ENCODE peak calls at places on chromosomes 3 and 15, in eight cellular contexts. L is HCT116, R is GM12878, N is HepG2, K is SK-N-SH, Z is K562, Y is HL-60, B is Panc1. V is an unnamed sample.

GRCh38 chr3:53493997-53494791 is at the start of gene CACNA1D:
- DNase-seq in L (peak; percentile 23), R (no peak), N (no peak), K (peak; percentile 89), Z (no peak), Y (no peak), B (no peak), V (peak; percentile 97)

GRCh38 chr3:159892171-159892791 is 96.4 kb upstream of the IL12A start:
- DNase-seq in L (no peak), R (no peak), N (no peak), K (no peak), Z (no peak), Y (no peak), B (no peak), V (no peak)

GRCh38 chr15:52682776-52683175 is 3.6 kb upstream of the ATOSA start:
- DNase-seq in L (no peak), R (peak; percentile 41), N (no peak), K (no peak), Z (no peak), Y (no peak), B (no peak), V (no peak)

GRCh38 chr3:69085543-69086132 is 901 bp downstream of the ARL6IP5 start:
- DNase-seq in L (no peak), R (no peak), N (no peak), K (peak; percentile 35), Z (no peak), Y (peak; percentile 51), B (no peak), V (no peak)

GRCh38 chr3:192079098-192079497 is 618.1 kb downstream of the PYDC2 start:
- DNase-seq in L (no peak), R (no peak), N (no peak), K (no peak), Z (no peak), Y (no peak), B (no peak), V (peak; percentile 21)

GRCh38 chr3:167032267-167032876 is 347.7 kb downstream of the ZBBX start:
- DNase-seq in L (peak; percentile 61), R (no peak), N (peak; percentile 57), K (peak; percentile 9), Z (no peak), Y (no peak), B (peak; percentile 12), V (peak; percentile 74)

GRCh38 chr3:35524851-35525250 is 114.5 kb upstream of the ARPP21 start:
- DNase-seq in L (no peak), R (no peak), N (peak; percentile 13), K (no peak), Z (no peak), Y (no peak), B (no peak), V (peak; percentile 36)

GRCh38 chr3:138434276-138434874 is at the start of gene ESYT3:
- DNase-seq in L (no peak), R (no peak), N (peak; percentile 73), K (peak; percentile 83), Z (no peak), Y (peak; percentile 24), B (no peak), V (peak; percentile 89)

GRCh38 chr15:73844356-73844755 is 29.0 kb upstream of the TBC1D21 start:
- DNase-seq in L (no peak), R (no peak), N (no peak), K (no peak), Z (no peak), Y (no peak), B (no peak), V (peak; percentile 20)

GRCh38 chr15:92797168-92798052 is 102.7 kb upstream of the CHD2 start:
- DNase-seq in L (peak; percentile 73), R (peak; percentile 40), N (peak; percentile 78), K (peak; percentile 62), Z (peak; percentile 56), Y (no peak), B (no peak), V (peak; percentile 93)

GRCh38 chr3:7144696-7145308 is 283.9 kb downstream of the GRM7 start:
- DNase-seq in L (peak; percentile 31), R (no peak), N (peak; percentile 1), K (peak; percentile 3), Z (peak; percentile 23), Y (no peak), B (peak; percentile 5), V (peak; percentile 65)

GRCh38 chr3:32797776-32798175 is 20.0 kb upstream of the TRIM71 start:
- DNase-seq in L (no peak), R (no peak), N (no peak), K (no peak), Z (no peak), Y (no peak), B (no peak), V (no peak)

GRCh38 chr3:49900491-49901153 is 3.1 kb downstream of the MST1R start:
- DNase-seq in L (peak; percentile 92), R (no peak), N (no peak), K (no peak), Z (no peak), Y (no peak), B (peak; percentile 66), V (peak; percentile 30)

GRCh38 chr3:159711560-159712333 is 276.9 kb upstream of the IL12A start:
- DNase-seq in L (no peak), R (no peak), N (no peak), K (peak; percentile 16), Z (no peak), Y (no peak), B (peak; percentile 54), V (no peak)

GRCh38 chr3:195825191-195825588 is 13.5 kb upstream of the MUC4 start:
- DNase-seq in L (no peak), R (no peak), N (no peak), K (no peak), Z (no peak), Y (no peak), B (no peak), V (no peak)

GRCh38 chr3:29557186-29557585 is 276.3 kb downstream of the RBMS3 start:
- DNase-seq in L (no peak), R (no peak), N (no peak), K (no peak), Z (no peak), Y (no peak), B (no peak), V (no peak)

GRCh38 chr3:191775451-191776233 is 314.7 kb downstream of the PYDC2 start:
- DNase-seq in L (peak; percentile 21), R (no peak), N (no peak), K (no peak), Z (no peak), Y (no peak), B (no peak), V (no peak)

GRCh38 chr15:66905954-66906353 is 159.4 kb upstream of the SMAD3 start:
- DNase-seq in L (no peak), R (no peak), N (no peak), K (no peak), Z (no peak), Y (no peak), B (no peak), V (peak; percentile 57)

GRCh38 chr15:68045289-68046265 is 8.5 kb upstream of the PIAS1 start:
- DNase-seq in L (no peak), R (no peak), N (peak; percentile 48), K (no peak), Z (no peak), Y (no peak), B (no peak), V (no peak)

GRCh38 chr3:133197619-133198018 is 159.4 kb downstream of the TMEM108 start:
- DNase-seq in L (no peak), R (no peak), N (no peak), K (no peak), Z (no peak), Y (no peak), B (no peak), V (no peak)
- TF ChIP-seq CTCF in L (no peak), R (no peak), N (no peak), K (no peak), Z (no peak), Y (no peak), B (no peak), V (no peak)

GRCh38 chr15:40192942-40193341 is 32.1 kb downstream of the BUB1B start:
- DNase-seq in L (no peak), R (no peak), N (no peak), K (no peak), Z (no peak), Y (no peak), B (no peak), V (no peak)

DNA sequence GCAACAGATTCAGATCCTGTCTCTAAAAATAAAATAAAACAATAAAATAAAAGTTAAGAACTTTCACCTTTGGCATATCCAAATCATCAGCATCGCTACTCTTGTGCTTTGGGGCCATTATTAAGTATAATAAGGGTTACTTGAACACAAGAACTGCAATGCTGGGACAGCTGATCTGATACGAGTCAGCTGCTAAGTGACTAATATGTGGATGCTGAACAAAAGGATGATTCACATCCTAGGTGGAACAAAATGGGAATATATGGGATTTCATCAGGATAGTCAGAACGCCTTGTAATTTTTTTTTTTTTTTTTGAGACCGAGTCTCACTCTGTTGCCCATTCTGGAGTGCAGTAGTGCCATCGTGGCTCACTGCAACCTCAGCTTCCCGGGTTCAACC is 29.7 kb downstream of the BUB1B start:
- DNase-seq in L (no peak), R (no peak), N (no peak), K (no peak), Z (no peak), Y (no peak), B (peak; percentile 59), V (no peak)
- TF ChIP-seq POLR2AphosphoS5 in L (no peak), R (no peak), N (no peak), K (no peak), Z (no peak), Y (no peak), B (no peak), V (no peak)

GRCh38 chr3:126371096-126371705 is 14.0 kb upstream of the KLF15 start:
- DNase-seq in L (no peak), R (no peak), N (no peak), K (no peak), Z (no peak), Y (no peak), B (no peak), V (no peak)
- TF ChIP-seq REST in L (no peak), R (no peak), N (no peak), K (no peak), Z (no peak), Y (no peak), B (no peak), V (no peak)

DNA sequence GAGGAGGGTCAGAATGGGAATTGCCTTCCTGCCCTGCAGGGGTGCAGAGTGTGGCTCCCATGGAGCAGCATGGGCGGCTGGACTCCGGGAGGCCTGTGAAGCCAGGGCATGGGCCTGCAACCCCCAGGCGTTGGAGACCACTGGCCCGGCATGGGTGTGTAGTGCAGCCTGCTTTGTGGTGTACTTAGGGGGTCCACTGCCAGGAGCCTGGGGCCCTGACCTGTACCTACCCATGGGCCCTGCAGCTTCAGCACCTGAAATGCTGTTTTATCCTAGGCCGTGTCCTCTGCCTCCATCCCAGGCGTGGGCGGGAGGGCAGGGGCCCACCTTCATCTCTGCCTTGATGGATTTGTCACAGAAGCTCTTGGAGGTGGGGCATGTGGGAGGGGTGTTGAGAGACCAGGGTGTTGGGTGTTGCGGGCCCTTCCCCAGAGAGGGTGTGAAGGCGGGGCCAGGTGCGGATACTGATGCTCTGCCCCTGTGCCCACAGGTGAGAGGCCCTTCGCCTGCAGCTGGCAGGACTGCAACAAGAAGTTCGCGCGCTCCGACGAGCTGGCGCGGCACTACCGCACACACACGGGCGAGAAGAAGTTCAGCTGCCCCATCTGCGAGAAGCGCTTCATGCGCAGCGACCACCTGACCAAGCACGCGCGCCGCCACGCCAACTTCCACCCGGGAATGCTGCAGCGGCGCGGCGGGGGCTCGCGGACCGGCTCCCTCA is 45.0 kb downstream of the KLF13 start:
- DNase-seq in L (no peak), R (no peak), N (no peak), K (no peak), Z (no peak), Y (no peak), B (no peak), V (no peak)
- TF ChIP-seq CTCF in L (no peak), R (no peak), N (no peak), K (no peak), Z (no peak), Y (no peak), B (no peak), V (no peak)